ENCODE peak calls at places on chromosomes 4 and X, in six cellular contexts. R is WERI-Rb-1, V is brain microvascular endothelial cell, N is MV-4-11, W is T-helper 17 cell, F is fibroblast of lung. D is an unnamed sample.

GRCh38 chr4:78660559-78660958 is 109.0 kb downstream of the ANXA3 start:
- DNase-seq in V (peak; percentile 54), F (no peak), W (no peak), N (no peak), R (no peak), D (no peak)

GRCh38 chr4:147547314-147548056 is 66.6 kb downstream of the EDNRA start:
- DNase-seq in R (no peak), F (peak; percentile 88), V (peak; percentile 63), N (no peak), W (no peak), D (peak; percentile 32)

GRCh38 chr4:71713611-71714203 is 70.2 kb downstream of the GC start:
- DNase-seq in W (no peak), N (peak; percentile 12), R (no peak), V (no peak), F (peak; percentile 81), D (peak; percentile 60)

GRCh38 chr4:22312113-22312512 is 203.8 kb downstream of the ADGRA3 start:
- DNase-seq in W (no peak), F (no peak), V (no peak), R (no peak), N (no peak), D (no peak)

GRCh38 chrX:39815621-39816020 is 282.1 kb downstream of the BCOR start:
- DNase-seq in V (no peak), R (no peak), W (no peak), N (peak; percentile 90), F (no peak), D (no peak)

GRCh38 chr4:142314686-142315085 is 531.4 kb downstream of the INPP4B start:
- DNase-seq in V (no peak), N (no peak), F (no peak), R (no peak), W (no peak), D (no peak)

GRCh38 chr4:118797558-118798142 is 38.3 kb downstream of the SEC24D start:
- DNase-seq in N (no peak), R (no peak), V (peak; percentile 66), W (no peak), F (peak; percentile 55), D (peak; percentile 46)

GRCh38 chr4:71944956-71945355 is 86.8 kb upstream of the NPFFR2 start:
- DNase-seq in N (no peak), F (no peak), W (no peak), V (peak; percentile 2), R (no peak), D (no peak)

GRCh38 chrX:142686653-142687283 is 339.0 kb upstream of the SPANXN4 start:
- DNase-seq in R (no peak), V (no peak), N (no peak), F (no peak), W (no peak), D (no peak)

GRCh38 chr4:88204882-88205281 is 46.4 kb upstream of the ABCG2 start:
- DNase-seq in N (no peak), R (no peak), W (no peak), F (no peak), V (no peak), D (no peak)

GRCh38 chr4:170610464-170610863 is 520.7 kb upstream of the AADAT start:
- DNase-seq in N (no peak), R (no peak), F (no peak), V (no peak), W (no peak), D (no peak)

D was measured in HFFc6.